ENCODE peak calls at places on chromosomes 13 and 19, in five cellular contexts. R is GM06990, I is Peyer's patch, H is GM23338, N is brain microvascular endothelial cell. S is an unnamed sample.

GRCh38 chr13:106573855-106574254 is 5.9 kb upstream of the ARGLU1 start:
- DNase-seq in R (no peak), I (no peak), H (no peak), N (no peak), S (no peak)

GRCh38 chr13:97485328-97485727 is 51.4 kb downstream of the RAP2A start:
- DNase-seq in R (no peak), I (no peak), H (no peak), N (no peak), S (no peak)

GRCh38 chr13:97616385-97616784 is 182.4 kb downstream of the RAP2A start:
- DNase-seq in R (no peak), I (no peak), H (no peak), N (no peak), S (no peak)

GRCh38 chr19:593505-593904 is 3.8 kb downstream of the HCN2 start:
- DNase-seq in R (no peak), I (no peak), H (no peak), N (no peak), S (no peak)

GRCh38 chr19:58434217-58434616 is 5.7 kb downstream of the ZNF132 start:
- DNase-seq in R (no peak), I (no peak), H (peak; percentile 14), N (no peak), S (no peak)

GRCh38 chr13:106078191-106078590 is 457.3 kb downstream of the EFNB2 start:
- DNase-seq in R (no peak), I (no peak), H (peak; percentile 14), N (peak; percentile 53), S (no peak)

GRCh38 chr19:28915737-28916460 is 297.1 kb downstream of the UQCRFS1 start:
- DNase-seq in R (no peak), I (no peak), H (no peak), N (no peak), S (no peak)

GRCh38 chr19:4575267-4575793 is 15.8 kb upstream of the SEMA6B start:
- DNase-seq in R (no peak), I (no peak), H (peak; percentile 95), N (peak; percentile 95), S (no peak)

GRCh38 chr19:46218160-46218559 is 11.4 kb upstream of the IGFL1 start:
- DNase-seq in R (no peak), I (no peak), H (peak; percentile 88), N (no peak), S (peak; percentile 63)

GRCh38 chr19:50414850-50415660 is 3.7 kb upstream of the SPIB start:
- DNase-seq in R (peak; percentile 91), I (peak; percentile 92), H (peak; percentile 93), N (peak; percentile 64), S (peak; percentile 68)

DNA sequence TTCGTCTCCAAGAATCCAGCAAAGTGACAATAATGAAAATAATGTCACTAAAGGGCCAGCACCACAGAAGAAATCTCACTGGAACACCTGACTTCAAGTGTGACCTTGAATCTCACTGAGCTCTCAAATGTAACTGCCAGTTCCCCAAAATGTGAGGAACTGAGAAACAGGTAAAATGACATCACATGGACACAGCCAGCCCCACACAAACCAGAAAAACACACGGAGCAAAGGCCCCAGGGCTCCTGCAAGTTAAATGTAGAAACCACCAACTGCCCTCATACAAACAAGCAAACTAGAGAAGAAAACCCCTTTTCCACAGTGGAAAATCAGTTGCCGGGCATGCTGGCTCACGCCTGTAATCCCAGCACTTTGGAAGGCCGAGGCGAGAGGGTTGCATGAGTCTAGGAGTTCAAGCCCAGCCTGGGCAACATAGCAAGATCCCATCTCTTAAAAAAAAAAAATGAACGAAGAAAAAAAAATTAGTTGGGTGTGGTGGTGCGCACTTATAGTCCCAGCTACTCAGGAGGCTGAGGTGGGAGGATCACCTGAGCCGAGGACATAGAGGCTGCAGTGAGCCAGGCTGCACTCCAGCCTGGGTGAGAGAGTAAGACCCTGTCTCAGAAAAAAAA is 8.7 kb upstream of the KANK2 start:
- DNase-seq in R (peak; percentile 56), I (no peak), H (no peak), N (no peak), S (no peak)
- TF ChIP-seq CTCF in R (no peak), I (no peak), H (no peak), N (no peak), S (no peak)

GRCh38 chr19:30244533-30244932 is 127.7 kb upstream of the ZNF536 start:
- DNase-seq in R (no peak), I (no peak), H (peak; percentile 6), N (no peak), S (no peak)
- TF ChIP-seq CTCF in R (no peak), I (no peak), H (no peak), N (no peak), S (no peak)

DNA sequence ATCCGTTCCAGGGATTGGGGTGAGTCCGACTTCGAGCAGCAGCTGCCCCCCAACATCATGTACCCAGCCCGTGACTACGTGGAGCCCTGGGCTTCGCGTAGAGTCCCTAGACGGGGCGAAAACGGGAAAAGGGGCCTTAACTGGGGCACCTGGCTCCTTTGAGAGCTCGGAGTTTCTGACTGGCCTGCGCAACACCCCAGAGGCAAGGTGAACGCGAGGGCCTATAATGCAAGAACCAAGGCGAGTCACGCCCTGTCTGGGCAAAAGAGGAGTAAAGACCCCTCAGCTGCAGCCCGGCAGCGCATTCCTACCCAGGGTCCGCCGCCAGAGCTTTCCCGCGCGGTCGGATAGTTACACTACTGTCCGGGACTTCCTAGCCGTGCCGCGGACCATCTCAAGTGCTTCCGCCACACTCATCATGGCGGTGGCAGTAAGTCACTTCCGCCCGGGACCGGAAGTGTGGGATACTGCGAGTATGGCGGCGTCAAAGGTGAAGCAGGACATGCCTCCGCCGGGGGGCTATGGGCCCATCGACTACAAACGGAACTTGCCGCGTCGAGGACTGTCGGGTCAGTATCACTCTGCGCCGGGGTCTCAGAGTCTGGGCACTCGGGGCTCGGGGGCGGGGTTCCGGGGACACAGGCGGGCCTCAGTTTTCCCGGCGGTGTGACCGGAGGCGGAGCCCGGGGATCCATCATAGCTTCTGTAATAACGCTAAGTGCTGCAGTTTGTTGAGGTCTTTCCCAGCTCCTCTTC is at the start of gene NDUFA13:
- DNase-seq in R (peak; percentile 94), I (peak; percentile 97), H (peak; percentile 97), N (peak; percentile 91), S (peak; percentile 80)
- TF ChIP-seq CTCF in R (no peak), I (peak; percentile 3), H (peak; percentile 2), N (peak; percentile 38), S (no peak)

DNA sequence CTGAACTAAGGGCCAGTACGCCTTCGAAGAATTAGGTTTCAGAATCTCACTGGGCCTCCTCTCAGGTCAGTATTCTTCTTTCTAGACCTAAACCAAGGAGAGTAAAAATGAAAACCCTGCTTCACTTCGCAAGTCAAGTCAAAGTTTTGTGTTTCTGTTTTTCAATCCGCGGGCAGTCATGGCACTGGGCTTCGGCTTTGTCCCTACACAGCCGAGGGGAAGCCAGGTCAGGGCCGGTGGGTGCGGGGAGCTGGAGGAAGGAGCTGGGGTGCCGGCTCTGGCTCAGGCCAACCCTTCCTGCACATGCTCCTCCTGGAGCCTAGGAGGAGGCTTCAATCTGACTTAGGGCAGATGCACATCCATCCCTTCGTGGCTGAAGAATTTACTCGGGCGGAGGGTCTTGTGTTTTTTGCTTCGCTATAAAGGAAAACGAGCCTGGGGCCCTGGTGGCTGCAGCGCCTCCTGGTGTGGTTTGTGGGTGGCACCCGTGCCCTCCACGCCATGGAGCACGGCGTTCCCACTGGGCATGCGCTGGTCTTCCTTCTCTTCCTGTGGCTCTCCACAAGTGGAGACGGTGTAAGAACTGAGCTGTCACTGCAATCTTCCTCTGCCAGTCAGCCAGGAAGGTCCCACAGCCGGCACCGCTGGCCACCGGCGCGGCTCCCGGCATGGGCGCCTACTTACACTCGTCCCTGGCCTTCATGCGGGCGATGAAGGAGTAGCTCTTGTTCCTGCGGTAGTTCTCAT is 22.5 kb downstream of the C19orf44 start:
- DNase-seq in R (no peak), I (no peak), H (peak; percentile 51), N (no peak), S (no peak)
- TF ChIP-seq CTCF in R (no peak), I (no peak), H (peak; percentile 35), N (peak; percentile 37), S (no peak)

GRCh38 chr19:3369337-3370213 is 3.2 kb downstream of the NFIC start:
- DNase-seq in R (peak; percentile 54), I (no peak), H (peak; percentile 59), N (no peak), S (no peak)
- TF ChIP-seq CTCF in R (no peak), I (no peak), H (peak; percentile 14), N (peak; percentile 36), S (no peak)

DNA sequence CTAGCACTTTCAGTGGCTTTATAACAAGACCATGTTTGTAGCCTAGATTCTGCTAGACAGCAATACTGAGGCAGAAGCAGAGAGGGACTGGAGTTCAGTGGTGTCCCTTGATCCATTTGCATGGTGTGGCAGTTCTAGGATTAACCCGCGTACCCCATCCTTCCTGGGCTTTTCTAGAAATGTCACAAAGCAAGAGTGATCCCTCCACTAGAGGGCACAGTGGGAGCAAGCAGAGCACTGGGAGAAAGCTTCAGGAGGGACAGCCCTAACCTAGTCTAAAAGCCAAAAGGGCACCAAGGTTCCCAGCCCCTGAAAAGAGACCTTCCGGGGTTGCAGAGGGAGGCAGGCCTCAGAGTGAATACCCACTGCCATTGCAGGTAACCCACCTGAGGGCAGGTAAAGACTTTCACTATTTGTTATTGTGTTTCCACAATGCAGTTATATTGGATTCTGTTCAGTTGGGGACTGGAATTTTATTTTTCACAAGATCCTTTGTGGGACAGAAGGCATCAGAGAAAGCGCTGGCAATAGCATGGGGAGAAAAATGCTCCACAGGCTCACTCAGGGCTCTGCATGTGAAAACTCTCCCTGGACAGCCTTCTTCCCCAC is 170.6 kb downstream of the FLT1 start:
- DNase-seq in R (peak; percentile 22), I (peak; percentile 76), H (peak; percentile 93), N (peak; percentile 81), S (no peak)
- TF ChIP-seq CTCF in R (peak; percentile 83), I (peak; percentile 64), H (peak; percentile 88), N (peak; percentile 96), S (peak; percentile 48)

GRCh38 chr19:17328517-17329060 is 6.1 kb downstream of the ANO8 start:
- DNase-seq in R (no peak), I (no peak), H (peak; percentile 56), N (no peak), S (no peak)

GRCh38 chr19:17329061-17329767 is 5.4 kb downstream of the ANO8 start:
- DNase-seq in R (no peak), I (no peak), H (peak; percentile 68), N (no peak), S (no peak)

GRCh38 chr19:17327068-17327653 is 7.5 kb downstream of the ANO8 start:
- DNase-seq in R (no peak), I (no peak), H (no peak), N (no peak), S (no peak)

GRCh38 chr19:17326595-17326966 is 8.1 kb downstream of the ANO8 start:
- DNase-seq in R (no peak), I (no peak), H (peak; percentile 66), N (no peak), S (no peak)

DNA sequence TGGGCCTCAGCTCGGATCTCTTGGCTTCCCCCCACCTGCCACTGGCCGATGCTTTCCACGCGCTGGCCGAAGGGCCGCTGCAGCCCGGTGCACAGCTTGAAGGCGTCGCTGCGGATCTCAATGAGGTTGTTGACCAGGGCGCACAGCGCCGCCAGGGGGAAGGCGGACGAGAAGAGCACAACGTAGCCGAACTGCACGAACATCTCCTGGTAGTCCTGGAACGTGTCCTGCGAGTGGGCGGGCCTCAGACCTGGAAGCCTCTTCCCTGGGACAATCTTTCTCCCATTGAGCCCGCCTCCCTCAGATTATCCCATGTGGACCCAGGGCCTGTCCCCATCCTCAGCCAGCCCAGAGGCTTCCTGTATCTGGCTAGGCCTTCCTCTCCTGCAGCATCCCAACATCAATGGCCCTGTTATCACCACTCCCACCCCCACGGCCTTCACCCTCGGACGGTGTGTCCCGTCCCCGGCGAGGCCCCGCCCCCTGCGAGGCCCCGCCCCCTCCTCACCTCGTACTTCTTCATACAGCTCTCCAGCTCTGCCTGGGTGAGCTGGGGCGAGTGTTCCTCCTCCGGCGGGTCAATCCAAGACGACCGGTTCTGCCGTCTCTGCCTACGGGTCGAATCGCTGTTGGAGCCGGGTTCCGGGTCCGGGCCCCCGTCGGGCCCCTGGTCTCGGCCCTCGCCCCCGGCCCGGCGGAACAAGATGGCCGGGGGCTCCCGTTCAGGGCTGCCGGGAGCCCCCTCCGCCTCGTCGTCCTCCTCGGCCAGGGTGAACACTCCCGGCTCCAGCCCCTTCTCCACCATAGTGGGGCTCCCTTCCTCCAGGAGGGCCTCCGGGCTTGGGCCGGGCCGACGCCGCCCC is 6.8 kb downstream of the ANO8 start:
- DNase-seq in R (no peak), I (peak; percentile 91), H (peak; percentile 98), N (no peak), S (peak; percentile 85)
- TF ChIP-seq CTCF in R (no peak), I (peak; percentile 62), H (peak; percentile 55), N (peak; percentile 17), S (peak; percentile 67)